ENCODE peak calls at places on chromosomes 2 and 18, in seven cellular contexts. H is colonic mucosa, V is fibroblast of pulmonary artery, J is fibroblast of the aortic adventitia, S is EH, T is naive B cell, B is T-cell. L is an unnamed sample.

GRCh38 chr18:31973929-31974546 is 31.1 kb upstream of the TRAPPC8 start:
- DNase-seq in B (no peak), H (no peak), S (no peak), J (no peak), V (no peak), T (no peak), L (no peak)

GRCh38 chr2:238973038-238973772 is 125.3 kb downstream of the TWIST2 start:
- DNase-seq in S (peak), T (no peak), H (peak), J (peak), V (peak), B (no peak), L (no peak)

GRCh38 chr18:30945769-30946168 is 96.8 kb downstream of the DSC3 start:
- DNase-seq in J (no peak), T (no peak), H (peak), S (no peak), V (no peak), B (no peak), L (no peak)

GRCh38 chr2:170313636-170314348 is 135.8 kb downstream of the MYO3B start:
- DNase-seq in S (peak), H (no peak), B (no peak), V (no peak), T (no peak), J (no peak), L (no peak)

GRCh38 chr2:153403937-153404336 is 74.6 kb downstream of the RPRM start:
- DNase-seq in H (no peak), B (no peak), S (no peak), T (no peak), J (no peak), V (no peak), L (no peak)

GRCh38 chr2:238435752-238436096 is 9.0 kb downstream of the ASB1 start:
- DNase-seq in V (no peak), B (no peak), H (no peak), T (no peak), J (no peak), S (no peak), L (no peak)

GRCh38 chr2:69911985-69912563 is 2.8 kb upstream of the MXD1 start:
- DNase-seq in H (no peak), B (no peak), V (peak), S (peak), T (peak), J (peak), L (no peak)

GRCh38 chr2:133509777-133510176 is 58.5 kb downstream of the NCKAP5 start:
- DNase-seq in B (no peak), T (no peak), H (no peak), S (no peak), J (no peak), V (no peak), L (no peak)

GRCh38 chr2:203909192-203909945 is 27.2 kb upstream of the ICOS start:
- DNase-seq in B (peak), S (peak), V (peak), H (peak), J (peak), T (no peak), L (no peak)

GRCh38 chr2:112794131-112794733 is 9.9 kb upstream of the IL1A start:
- DNase-seq in H (no peak), S (peak), T (no peak), B (peak), J (peak), V (peak), L (no peak)

GRCh38 chr2:27174638-27175037 is 25.8 kb downstream of the TCF23 start:
- DNase-seq in J (no peak), S (peak), H (no peak), T (no peak), V (no peak), B (no peak), L (no peak)

L was measured in activated T-helper 1 cell treated with Interleukin-2 at 50 U/mL for 16 hours.